ENCODE peak calls at places on chromosomes 13 and 19, in five cellular contexts. W, R, X, O and I are unnamed samples.

GRCh38 chr19:37304190-37304883 is 66.6 kb upstream of the ZNF527 start:
- DNase-seq in W (peak; percentile 41), R (peak; percentile 76), X (no peak), O (peak; percentile 18), I (no peak)

GRCh38 chr19:40217921-40218890 is at the start of gene TTC9B:
- DNase-seq in W (peak; percentile 67), R (peak; percentile 81), X (peak; percentile 93), O (peak; percentile 24), I (peak; percentile 23)

GRCh38 chr19:18612051-18612771 is 459 bp upstream of the TMEM59L start:
- DNase-seq in W (no peak), R (no peak), X (peak; percentile 63), O (no peak), I (no peak)

GRCh38 chr19:5832527-5833216 is 6.8 kb downstream of the FUT6 start:
- DNase-seq in W (no peak), R (no peak), X (no peak), O (no peak), I (no peak)

GRCh38 chr19:37855098-37855497 is 51.3 kb downstream of the WDR87 start:
- DNase-seq in W (no peak), R (no peak), X (no peak), O (peak; percentile 75), I (no peak)

GRCh38 chr19:3340340-3340739 is 26.0 kb upstream of the NFIC start:
- DNase-seq in W (no peak), R (no peak), X (no peak), O (no peak), I (no peak)

GRCh38 chr13:49020940-49021548 is 45.3 kb downstream of the FNDC3A start:
- DNase-seq in W (no peak), R (peak; percentile 32), X (no peak), O (no peak), I (no peak)

GRCh38 chr19:51698296-51698695 is 5.2 kb downstream of the SPACA6 start:
- DNase-seq in W (no peak), R (no peak), X (no peak), O (no peak), I (no peak)

GRCh38 chr19:49264258-49264657 is 60.7 kb downstream of the SLC6A16 start:
- DNase-seq in W (no peak), R (no peak), X (no peak), O (no peak), I (no peak)

GRCh38 chr13:37869506-37869755 is 141 bp downstream of the TRPC4 start:
- DNase-seq in W (peak; percentile 48), R (peak; percentile 40), X (no peak), O (peak; percentile 23), I (no peak)

GRCh38 chr13:67075239-67075638 is 154.9 kb downstream of the PCDH9 start:
- DNase-seq in W (no peak), R (no peak), X (no peak), O (no peak), I (no peak)

GRCh38 chr13:114024603-114025431 is 50.9 kb upstream of the C13orf46 start:
- DNase-seq in W (no peak), R (no peak), X (no peak), O (no peak), I (no peak)

GRCh38 chr19:56144816-56145215 is 3.7 kb downstream of the ZNF444 start:
- DNase-seq in W (no peak), R (no peak), X (no peak), O (no peak), I (no peak)

GRCh38 chr13:40379794-40380608 is 286.4 kb downstream of the FOXO1 start:
- DNase-seq in W (no peak), R (no peak), X (peak; percentile 52), O (no peak), I (no peak)

DNA sequence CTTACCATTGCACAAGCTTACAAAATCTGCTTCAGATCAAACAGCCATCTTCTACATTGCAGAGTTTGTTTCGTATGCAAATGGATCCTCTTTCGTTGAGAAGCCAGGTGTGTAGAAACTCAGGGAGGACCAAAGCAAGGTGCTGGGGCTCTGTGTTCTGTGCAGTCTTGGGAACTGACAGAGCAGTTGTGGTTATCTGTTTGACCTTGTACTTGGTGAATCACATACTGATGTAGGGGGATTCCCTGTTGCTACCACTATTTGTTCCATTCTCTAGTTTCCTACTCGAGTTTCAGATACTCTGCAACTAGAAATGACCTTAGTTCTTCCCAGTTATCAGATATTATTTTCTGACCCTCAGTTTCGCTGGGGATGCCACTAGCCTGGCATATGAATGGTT is 95.2 kb upstream of the CLDN10 start:
- DNase-seq in W (no peak), R (no peak), X (no peak), O (no peak), I (peak; percentile 12)
- H2BK12ac ChIP-seq in W (no peak overlapping the region), R (no peak overlapping the region), X (no peak overlapping the region), O (no peak overlapping the region), I (no peak overlapping the region)

DNA sequence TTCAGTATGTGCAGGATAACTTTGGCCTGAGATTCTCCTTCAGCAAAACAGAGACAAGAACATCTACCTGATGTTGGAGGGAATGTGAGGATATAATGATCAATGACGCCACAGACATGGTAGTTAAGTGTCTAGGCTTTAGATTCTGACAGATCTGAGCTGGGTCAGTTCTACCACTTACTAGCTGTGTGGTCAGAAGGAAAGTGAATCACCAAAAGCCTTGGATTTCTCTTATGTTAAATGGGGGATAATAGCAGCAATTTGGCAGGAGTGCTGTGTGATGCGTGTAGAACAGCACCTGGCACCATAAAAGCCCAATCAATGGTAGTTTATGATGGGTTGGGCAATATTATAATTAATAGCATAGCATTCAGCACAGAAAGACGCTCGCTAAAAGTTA is 41.7 kb downstream of the RXFP2 start:
- DNase-seq in W (no peak), R (no peak), X (no peak), O (no peak), I (no peak)
- H3K4me2 ChIP-seq in W (no peak overlapping the region), R (no peak overlapping the region), X (no peak overlapping the region), O (no peak overlapping the region), I (no peak overlapping the region)

DNA sequence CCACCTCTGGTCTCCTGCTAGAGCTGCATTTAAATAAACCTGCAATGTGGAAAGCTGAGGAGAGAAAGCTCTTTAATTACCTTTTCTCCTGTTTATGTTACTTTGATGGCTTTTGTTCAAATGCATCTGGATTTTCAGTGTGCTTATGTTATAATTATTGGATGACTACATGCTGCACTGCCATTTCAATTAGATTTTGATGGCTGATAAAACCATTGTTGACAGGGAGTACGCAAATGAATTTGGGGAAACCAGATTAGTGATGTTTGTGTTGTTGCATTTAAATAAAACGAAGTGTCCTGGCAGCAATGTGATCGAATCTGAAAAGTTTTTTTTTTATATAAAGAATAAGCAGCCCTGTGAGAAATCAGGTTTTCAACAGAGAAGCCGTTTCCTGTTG is 799.8 kb downstream of the DIAPH3 start:
- DNase-seq in W (no peak), R (no peak), X (no peak), O (no peak), I (no peak)
- H2BK12ac ChIP-seq in W (no peak overlapping the region), R (no peak overlapping the region), X (no peak overlapping the region), O (no peak overlapping the region), I (no peak overlapping the region)

GRCh38 chr13:20192470-20193141 is at the start of gene GJB2:
- DNase-seq in W (no peak), R (no peak), X (peak; percentile 54), O (no peak), I (no peak)
- H3K4me2 ChIP-seq in W (peak within 1 kb of the TSS; percentile 96), R (peak within 1 kb of the TSS; percentile 55), X (peak within 1 kb of the TSS; percentile 79), O (peak within 1 kb of the TSS; percentile 98), I (peak within 1 kb of the TSS; percentile 96)

GRCh38 chr13:32134991-32135390 is 103.4 kb downstream of the FRY start:
- DNase-seq in W (no peak), R (no peak), X (no peak), O (peak; percentile 57), I (peak; percentile 43)
- H2BK12ac ChIP-seq in W (no peak overlapping the region), R (no peak overlapping the region), X (no peak overlapping the region), O (no peak overlapping the region), I (no peak overlapping the region)

GRCh38 chr13:110348751-110349150 is 41.7 kb downstream of the COL4A2 start:
- DNase-seq in W (no peak), R (no peak), X (no peak), O (no peak), I (no peak)
- H3K4me2 ChIP-seq in W (no peak overlapping the region), R (no peak overlapping the region), X (no peak overlapping the region), O (no peak overlapping the region), I (no peak overlapping the region)

GRCh38 chr13:104648291-104648690 is 1582.1 kb upstream of the SLC10A2 start:
- DNase-seq in W (no peak), R (no peak), X (no peak), O (no peak), I (no peak)

GRCh38 chr13:104641309-104641708 is 1575.1 kb upstream of the SLC10A2 start:
- DNase-seq in W (no peak), R (no peak), X (no peak), O (peak; percentile 90), I (peak; percentile 12)

GRCh38 chr13:104650426-104650825 is 1584.2 kb upstream of the SLC10A2 start:
- DNase-seq in W (no peak), R (no peak), X (no peak), O (peak; percentile 64), I (no peak)

DNA sequence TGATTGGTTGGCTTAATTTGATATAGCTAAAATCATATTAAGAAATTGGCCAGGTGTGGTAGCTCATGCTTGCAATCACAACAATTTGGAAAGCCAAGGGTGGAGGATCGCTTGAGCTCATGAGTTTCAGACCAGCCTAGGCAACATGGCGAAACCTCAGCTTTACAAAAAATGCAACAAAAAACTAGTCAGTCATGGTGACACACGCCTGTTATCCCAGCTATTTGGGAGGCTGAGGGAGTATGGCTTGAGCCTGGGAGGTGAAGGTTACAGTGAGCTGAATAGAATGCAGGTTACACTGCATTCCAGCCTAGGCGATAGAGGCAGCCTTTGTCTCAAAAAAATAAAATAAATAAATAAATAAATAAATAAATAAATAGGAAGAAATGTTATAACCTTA is 1579.6 kb upstream of the SLC10A2 start:
- DNase-seq in W (no peak), R (no peak), X (no peak), O (peak; percentile 88), I (no peak)
- H2BK12ac ChIP-seq in W (no peak overlapping the region), R (no peak overlapping the region), X (no peak overlapping the region), O (no peak overlapping the region), I (no peak overlapping the region)

GRCh38 chr13:28753946-28754345 is 35.2 kb upstream of the SLC46A3 start:
- DNase-seq in W (no peak), R (no peak), X (peak; percentile 36), O (peak; percentile 60), I (no peak)
- H3K4me2 ChIP-seq in W (no peak overlapping the region), R (no peak overlapping the region), X (no peak overlapping the region), O (no peak overlapping the region), I (no peak overlapping the region)

GRCh38 chr13:77437267-77437666 is 98.2 kb upstream of the SCEL start:
- DNase-seq in W (no peak), R (no peak), X (no peak), O (no peak), I (no peak)
- H2BK12ac ChIP-seq in W (no peak overlapping the region), R (no peak overlapping the region), X (no peak overlapping the region), O (no peak overlapping the region), I (no peak overlapping the region)

GRCh38 chr19:54696766-54697165 is 27.5 kb upstream of the KIR3DL3 start:
- DNase-seq in W (no peak), R (no peak), X (no peak), O (no peak), I (no peak)
- H3K4me2 ChIP-seq in W (no peak overlapping the region), R (no peak overlapping the region), X (no peak overlapping the region), O (no peak overlapping the region), I (no peak overlapping the region)